ENCODE peak calls at places on chromosome 14, in ten cellular contexts. T is GM03348; B is DMS79 treated with DMSO at 0.1 percent for 48 hours; D is stimulated activated naive CD4-positive, alpha-beta T cell; L is right cardiac atrium; Z is H9; K is HuH-7; V is stimulated activated naive CD8-positive, alpha-beta T cell treated with anti-CD3 and anti-CD28 coated beads, Interleukin-15, Interleukin-2, amounts not matched to agents 100 U/mL and 50 U/mL, for 24 hours; S is H54; Q is A549. H is an unnamed sample.

GRCh38 chr14:104552738-104553125 is 26.8 kb upstream of the C14orf180 start:
- DNase-seq in Q (no peak), B (no peak), Z (no peak), L (no peak), V (no peak), S (no peak), D (no peak), T (no peak), K (no peak), H (no peak)

GRCh38 chr14:33118653-33119052 is 180.0 kb downstream of the NPAS3 start:
- DNase-seq in K (no peak), D (no peak), B (no peak), Q (no peak), Z (no peak), S (no peak), L (no peak), T (no peak), V (no peak), H (peak)

GRCh38 chr14:89947344-89947743 is 7.2 kb downstream of the EFCAB11 start:
- DNase-seq in K (no peak), S (no peak), B (no peak), L (no peak), Z (no peak), T (no peak), V (no peak), D (no peak), Q (no peak), H (no peak)

GRCh38 chr14:95502381-95502950 is 14.0 kb downstream of the SYNE3 start:
- DNase-seq in S (no peak), D (no peak), V (no peak), B (no peak), K (no peak), Q (no peak), T (no peak), Z (no peak), L (no peak), H (no peak)

GRCh38 chr14:104226421-104227385 is 88.3 kb downstream of the KIF26A start:
- DNase-seq in T (no peak), Z (no peak), L (peak), B (no peak), K (no peak), Q (no peak), D (no peak), V (no peak), S (no peak), H (no peak)

GRCh38 chr14:93083898-93084297 is 31.8 kb downstream of the ITPK1 start:
- DNase-seq in T (no peak), K (no peak), L (peak), S (no peak), V (no peak), B (no peak), Q (no peak), D (no peak), Z (no peak), H (no peak)

GRCh38 chr14:54206477-54206876 is 190.3 kb upstream of the CDKN3 start:
- DNase-seq in Q (no peak), B (peak), D (no peak), Z (no peak), L (no peak), V (no peak), K (no peak), T (no peak), S (no peak), H (peak)

GRCh38 chr14:54681819-54682261 is 114.9 kb downstream of the SAMD4A start:
- DNase-seq in V (no peak), L (no peak), D (no peak), B (no peak), Z (no peak), Q (no peak), T (no peak), K (no peak), S (no peak), H (peak)

H was measured in M059J.